ENCODE peak calls at places on chromosomes 1 and 21, in ten cellular contexts. Z is aorta; E is A549; Y is CD4-positive, CD25-positive, alpha-beta regulatory T cell; G is heart left ventricle; C is hepatocyte; N is effector memory CD4-positive, alpha-beta T cell; U is keratinocyte; I is upper lobe of right lung; L is fibroblast of lung. K is an unnamed sample. For H3K4me1, the result is how much of the 10 kb centered on the place peaks cover.

GRCh38 chr1:206971029-206971655 is 882 bp upstream of the FCAMR start:
- DNase-seq in Z (no peak), E (no peak), Y (no peak), G (no peak), C (no peak), N (no peak), U (no peak), I (no peak), L (no peak), K (no peak)

GRCh38 chr1:161074676-161075368 is 5.1 kb upstream of the ARHGAP30 start:
- DNase-seq in Z (peak), E (no peak), Y (no peak), G (no peak), C (peak), N (no peak), U (peak), I (no peak), L (no peak), K (no peak)

GRCh38 chr1:147717051-147717705 is 43.2 kb downstream of the GJA5 start:
- DNase-seq in Z (no peak), E (no peak), Y (no peak), G (no peak), C (peak), N (peak), U (peak), I (no peak), L (no peak), K (no peak)

GRCh38 chr21:37087188-37087587 is 14.1 kb downstream of the TTC3 start:
- DNase-seq in Z (no peak), E (no peak), Y (no peak), G (no peak), C (peak), N (no peak), U (no peak), I (no peak), L (peak), K (no peak)

GRCh38 chr1:54118704-54119103 is 34.1 kb downstream of the CDCP2 start:
- DNase-seq in Z (no peak), E (peak), Y (no peak), G (no peak), C (no peak), N (no peak), U (no peak), I (peak), L (peak), K (no peak)

GRCh38 chr1:20719871-20720620 is 2.2 kb upstream of the KIF17 start:
- DNase-seq in Z (peak), E (no peak), Y (no peak), G (no peak), C (no peak), N (no peak), U (no peak), I (peak), L (no peak), K (no peak)

GRCh38 chr1:218371927-218372672 is 27.0 kb downstream of the TGFB2 start:
- DNase-seq in Z (no peak), E (no peak), Y (no peak), G (no peak), C (no peak), N (no peak), U (no peak), I (no peak), L (peak), K (no peak)

GRCh38 chr1:174982971-174983689 is 16.6 kb upstream of the CACYBP start:
- DNase-seq in Z (no peak), E (peak), Y (peak), G (no peak), C (peak), N (no peak), U (no peak), I (no peak), L (peak), K (peak)

GRCh38 chr1:199684686-199685273 is 342.7 kb upstream of the NR5A2 start:
- DNase-seq in Z (no peak), E (peak), Y (peak), G (no peak), C (peak), N (no peak), U (no peak), I (no peak), L (peak), K (peak)

GRCh38 chr1:63917571-63918394 is 144.0 kb downstream of the ROR1 start:
- DNase-seq in Z (no peak), E (no peak), Y (no peak), G (no peak), C (no peak), N (no peak), U (no peak), I (no peak), L (no peak), K (peak)

GRCh38 chr1:231372501-231372900 is 34.4 kb downstream of the SPRTN start:
- DNase-seq in Z (no peak), E (no peak), Y (no peak), G (no peak), C (no peak), N (no peak), U (no peak), I (no peak), L (no peak), K (no peak)

GRCh38 chr1:29672955-29673507 is 436.7 kb downstream of the PTPRU start:
- DNase-seq in Z (peak), E (no peak), Y (no peak), G (no peak), C (no peak), N (no peak), U (no peak), I (peak), L (no peak), K (no peak)

GRCh38 chr1:23591460-23592208 is 32.3 kb upstream of the ID3 start:
- DNase-seq in Z (no peak), E (peak), Y (no peak), G (peak), C (no peak), N (no peak), U (no peak), I (no peak), L (no peak), K (no peak)

GRCh38 chr1:151184211-151184610 is 5.8 kb downstream of the VPS72 start:
- DNase-seq in Z (peak), E (no peak), Y (no peak), G (no peak), C (no peak), N (no peak), U (no peak), I (no peak), L (no peak), K (no peak)

GRCh38 chr1:77175230-77175844 is 43.9 kb downstream of the PIGK start:
- DNase-seq in Z (no peak), E (no peak), Y (no peak), G (no peak), C (no peak), N (no peak), U (no peak), I (no peak), L (peak), K (peak)

GRCh38 chr21:34187935-34188334 is 114.6 kb downstream of the MRPS6 start:
- DNase-seq in Z (no peak), E (no peak), Y (no peak), G (peak), C (no peak), N (no peak), U (no peak), I (no peak), L (no peak), K (no peak)

GRCh38 chr1:114386129-114387037 is 124.6 kb downstream of the TRIM33 start:
- DNase-seq in Z (no peak), E (no peak), Y (no peak), G (no peak), C (no peak), N (no peak), U (no peak), I (no peak), L (no peak), K (no peak)

GRCh38 chr1:50735443-50735842 is 224.6 kb downstream of the FAF1 start:
- DNase-seq in Z (no peak), E (peak), Y (peak), G (no peak), C (peak), N (no peak), U (no peak), I (no peak), L (peak), K (no peak)

GRCh38 chr1:75412616-75413015 is 198.3 kb downstream of the SLC44A5 start:
- DNase-seq in Z (no peak), E (no peak), Y (no peak), G (no peak), C (no peak), N (no peak), U (no peak), I (no peak), L (no peak), K (no peak)

GRCh38 chr1:22313321-22313720 is 138.3 kb upstream of the ZBTB40 start:
- DNase-seq in Z (no peak), E (no peak), Y (no peak), G (no peak), C (no peak), N (no peak), U (no peak), I (no peak), L (no peak), K (no peak)

GRCh38 chr1:102098536-102098935 is 101.8 kb upstream of the OLFM3 start:
- DNase-seq in Z (no peak), E (no peak), Y (no peak), G (no peak), C (no peak), N (no peak), U (no peak), I (no peak), L (no peak), K (no peak)

GRCh38 chr1:179883739-179884138 is 1.7 kb downstream of the TOR1AIP1 start:
- DNase-seq in Z (no peak), E (no peak), Y (peak), G (no peak), C (peak), N (peak), U (peak), I (no peak), L (no peak), K (no peak)

GRCh38 chr1:111620412-111620971 is 903 bp downstream of the RAP1A start:
- DNase-seq in Z (no peak), E (no peak), Y (no peak), G (no peak), C (no peak), N (no peak), U (no peak), I (no peak), L (peak), K (no peak)

GRCh38 chr21:36790616-36791015 is 91.7 kb downstream of the SIM2 start:
- DNase-seq in Z (no peak), E (no peak), Y (no peak), G (no peak), C (no peak), N (no peak), U (no peak), I (no peak), L (no peak), K (no peak)

GRCh38 chr1:235883261-235883927 is 16.7 kb upstream of the LYST start:
- DNase-seq in Z (peak), E (no peak), Y (no peak), G (peak), C (peak), N (no peak), U (no peak), I (peak), L (peak), K (no peak)

GRCh38 chr1:20100632-20101355 is 18.5 kb downstream of the PLA2G2D start:
- DNase-seq in Z (peak), E (peak), Y (peak), G (peak), C (peak), N (no peak), U (no peak), I (no peak), L (peak), K (peak)

GRCh38 chr1:180912801-180913616 is at the start of gene KIAA1614:
- DNase-seq in Z (peak), E (no peak), Y (no peak), G (peak), C (peak), N (no peak), U (no peak), I (peak), L (peak), K (no peak)

GRCh38 chr1:11521605-11522399 is 42.8 kb downstream of the DISP3 start:
- DNase-seq in Z (peak), E (no peak), Y (no peak), G (no peak), C (no peak), N (no peak), U (no peak), I (peak), L (no peak), K (no peak)

GRCh38 chr1:183291802-183292515 is 105.9 kb downstream of the LAMC2 start:
- DNase-seq in Z (peak), E (no peak), Y (no peak), G (no peak), C (peak), N (no peak), U (no peak), I (no peak), L (peak), K (no peak)

GRCh38 chr21:44714905-44715304 is 3.5 kb upstream of the TSPEAR start:
- DNase-seq in Z (peak), E (no peak), Y (no peak), G (no peak), C (no peak), N (no peak), U (no peak), I (no peak), L (no peak), K (no peak)

GRCh38 chr1:238135708-238136107 is 245.0 kb upstream of the ZP4 start:
- DNase-seq in Z (no peak), E (no peak), Y (no peak), G (no peak), C (no peak), N (no peak), U (no peak), I (no peak), L (no peak), K (no peak)

GRCh38 chr1:192265774-192266173 is 51.0 kb upstream of the RGS21 start:
- DNase-seq in Z (no peak), E (no peak), Y (no peak), G (no peak), C (no peak), N (no peak), U (no peak), I (no peak), L (no peak), K (no peak)

GRCh38 chr1:45340816-45341215 is 576 bp upstream of the MUTYH start:
- DNase-seq in Z (no peak), E (no peak), Y (no peak), G (no peak), C (peak), N (no peak), U (no peak), I (no peak), L (peak), K (peak)

GRCh38 chr1:7529917-7530316 is 241.2 kb upstream of the VAMP3 start:
- DNase-seq in Z (peak), E (no peak), Y (no peak), G (no peak), C (no peak), N (no peak), U (no peak), I (no peak), L (no peak), K (no peak)

GRCh38 chr21:45001134-45002095 is 61.6 kb downstream of the SLX9 start:
- DNase-seq in Z (peak), E (peak), Y (no peak), G (peak), C (no peak), N (no peak), U (no peak), I (peak), L (peak), K (no peak)

GRCh38 chr1:93353286-93353685 is 7.6 kb downstream of the DR1 start:
- DNase-seq in Z (no peak), E (no peak), Y (no peak), G (no peak), C (no peak), N (no peak), U (no peak), I (no peak), L (no peak), K (no peak)

GRCh38 chr1:172727956-172728603 is 69.2 kb downstream of the FASLG start:
- DNase-seq in Z (no peak), E (no peak), Y (peak), G (no peak), C (no peak), N (peak), U (no peak), I (no peak), L (peak), K (peak)

DNA sequence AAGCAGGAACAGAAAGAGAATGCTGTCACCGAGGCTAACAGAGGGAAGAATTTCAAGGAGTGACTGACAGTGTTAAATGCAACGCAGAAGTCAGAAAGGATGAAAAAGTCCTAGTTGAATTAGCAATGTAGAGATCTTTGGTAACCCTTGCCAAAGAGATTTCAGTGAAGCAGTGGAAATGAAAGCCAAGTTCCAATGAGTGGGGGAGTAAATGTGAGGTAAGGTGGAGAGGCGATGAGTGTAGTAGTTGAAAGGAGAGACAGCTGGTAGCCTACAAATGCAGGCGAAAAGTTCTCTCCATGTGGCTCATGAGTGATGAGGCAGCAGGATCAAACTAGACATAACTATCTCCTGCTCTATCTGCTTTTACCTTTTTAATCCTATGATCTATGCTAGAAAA is 74.6 kb upstream of the IPO9 start:
- DNase-seq in Z (no peak), E (no peak), Y (no peak), G (no peak), C (no peak), N (no peak), U (no peak), I (no peak), L (no peak), K (no peak)
- H3K4me1 ChIP-seq in Z (under half), E (half or more), Y (under half), G (half or more), C (under half), N (under half), U (half or more), I (under half), L (half or more), K (under half)

GRCh38 chr1:159289059-159289458 is 13.1 kb upstream of the FCER1A start:
- DNase-seq in Z (no peak), E (no peak), Y (no peak), G (no peak), C (no peak), N (no peak), U (no peak), I (no peak), L (no peak), K (no peak)
- H3K4me1 ChIP-seq in Z (under half), E (under half), Y (under half), G (under half), C (under half), N (under half), U (under half), I (under half), L (under half), K (under half)

GRCh38 chr21:26067836-26068401 is 102.7 kb downstream of the APP start:
- DNase-seq in Z (no peak), E (no peak), Y (no peak), G (no peak), C (no peak), N (no peak), U (no peak), I (no peak), L (no peak), K (no peak)
- H3K4me1 ChIP-seq in Z (under half), E (under half), Y (under half), G (under half), C (under half), N (under half), U (under half), I (under half), L (under half), K (under half)

GRCh38 chr1:201905234-201905890 is 16.7 kb downstream of the SHISA4 start:
- DNase-seq in Z (no peak), E (no peak), Y (no peak), G (no peak), C (no peak), N (no peak), U (no peak), I (no peak), L (no peak), K (no peak)
- H3K4me1 ChIP-seq in Z (under half), E (under half), Y (under half), G (under half), C (under half), N (under half), U (under half), I (under half), L (under half), K (under half)

GRCh38 chr1:157771666-157772425 is 5.1 kb downstream of the FCRL2 start:
- DNase-seq in Z (no peak), E (no peak), Y (no peak), G (no peak), C (no peak), N (no peak), U (no peak), I (no peak), L (no peak), K (no peak)
- H3K4me1 ChIP-seq in Z (under half), E (under half), Y (under half), G (under half), C (under half), N (under half), U (under half), I (under half), L (under half), K (under half)

DNA sequence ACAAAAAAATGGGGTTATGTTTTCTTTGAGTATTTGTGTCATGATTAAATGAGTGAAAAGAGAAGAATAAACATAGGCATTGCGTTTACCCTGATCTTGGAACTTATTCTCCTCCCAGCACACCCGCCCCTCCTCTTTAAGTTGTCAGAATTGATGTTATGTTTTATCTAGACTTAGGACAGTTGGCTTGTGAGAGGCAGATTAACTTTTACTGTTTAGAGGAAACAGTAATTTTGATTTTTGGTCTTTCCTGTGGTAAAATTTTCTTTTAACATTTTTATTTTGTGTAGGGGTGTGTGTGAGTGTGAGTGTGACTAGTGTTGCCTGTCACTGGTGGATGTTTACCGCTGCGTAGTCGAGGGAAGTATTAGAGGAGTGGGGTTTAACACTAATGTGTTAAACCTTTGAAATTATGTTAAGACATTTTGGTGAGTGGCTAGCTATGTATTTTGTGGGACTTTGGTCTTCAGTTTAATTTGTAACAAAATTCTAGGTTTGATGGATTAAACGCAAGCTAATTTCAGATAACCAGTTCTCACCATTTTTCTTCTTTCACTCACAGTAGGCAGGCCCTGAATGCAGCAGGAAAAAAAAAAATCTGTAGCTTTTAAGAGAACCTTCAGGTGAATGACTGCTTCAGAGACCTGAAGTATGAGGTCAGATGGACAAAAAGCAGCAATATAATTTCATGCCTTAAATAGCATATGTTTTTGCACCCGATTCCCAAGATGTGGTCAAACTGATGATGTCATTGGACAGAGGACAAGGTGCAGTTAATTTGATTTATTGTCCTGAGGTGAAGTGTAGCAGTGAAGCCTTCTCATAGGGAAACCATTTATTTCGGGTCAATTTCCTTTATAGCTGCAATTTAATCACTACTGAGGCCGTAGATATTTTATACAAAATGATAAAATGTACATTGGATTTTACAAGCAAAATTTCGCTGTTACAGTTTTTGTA is 2.7 kb downstream of the POU2F1 start:
- DNase-seq in Z (no peak), E (no peak), Y (no peak), G (no peak), C (peak), N (no peak), U (no peak), I (no peak), L (peak), K (no peak)
- H3K4me1 ChIP-seq in Z (under half), E (under half), Y (under half), G (under half), C (under half), N (under half), U (under half), I (under half), L (under half), K (under half)

K was measured in DND-41.